ENCODE peak calls at places on chromosomes 7 and 10, in five cellular contexts. L is fibroblast of mammary gland; E is activated CD4-positive, alpha-beta T cell treated with anti-CD3 and anti-CD28 coated beads, Interleukin-2, amount 50 U/mL, for 48 hours; K is dorsolateral prefrontal cortex; G is H54. Q is an unnamed sample.

GRCh38 chr7:157481389-157481788 is 144.6 kb downstream of the DNAJB6 start:
- DNase-seq in K (no peak), L (no peak), E (no peak), G (no peak), Q (no peak)

GRCh38 chr10:3803295-3803883 is 18.4 kb upstream of the KLF6 start:
- DNase-seq in L (peak), G (no peak), K (no peak), E (peak), Q (peak)

GRCh38 chr10:124205432-124205831 is 112.0 kb upstream of the CHST15 start:
- DNase-seq in L (no peak), E (no peak), K (no peak), G (no peak), Q (no peak)

GRCh38 chr10:71349401-71349800 is 30.3 kb downstream of the SLC29A3 start:
- DNase-seq in K (no peak), G (no peak), L (peak), E (no peak), Q (no peak)

GRCh38 chr10:16847644-16848043 is 30.4 kb upstream of the RSU1 start:
- DNase-seq in K (no peak), G (no peak), L (peak), E (no peak), Q (no peak)

GRCh38 chr10:127485153-127485857 is 63.8 kb upstream of the NPS start:
- DNase-seq in G (peak), K (no peak), E (no peak), L (peak), Q (no peak)

GRCh38 chr10:43479275-43479674 is 42.4 kb downstream of the ZNF487 start:
- DNase-seq in G (no peak), E (no peak), K (no peak), L (peak), Q (no peak)

GRCh38 chr10:75234683-75235374 is 928 bp downstream of the COMTD1 start:
- DNase-seq in L (no peak), K (no peak), G (no peak), E (peak), Q (peak)

GRCh38 chr7:69365588-69366241 is 232.6 kb upstream of the AUTS2 start:
- DNase-seq in K (no peak), G (no peak), E (no peak), L (peak), Q (no peak)

GRCh38 chr7:47622946-47623640 is 41.2 kb upstream of the TNS3 start:
- DNase-seq in L (peak), K (no peak), E (no peak), G (no peak), Q (no peak)

GRCh38 chr10:124569623-124570470 is 108.2 kb downstream of the LHPP start:
- DNase-seq in E (no peak), L (no peak), G (no peak), K (no peak), Q (no peak)

GRCh38 chr7:95491634-95492314 is 6.0 kb downstream of the ASB4 start:
- DNase-seq in G (no peak), E (no peak), L (no peak), K (no peak), Q (no peak)

GRCh38 chr10:88076027-88076880 is 212.8 kb downstream of the PTEN start:
- DNase-seq in E (no peak), L (no peak), K (no peak), G (no peak), Q (no peak)

GRCh38 chr10:84172435-84173356 is 905 bp upstream of the GPR15LG start:
- DNase-seq in L (no peak), G (no peak), K (no peak), E (no peak), Q (no peak)

GRCh38 chr7:44093102-44093641 is 10.8 kb upstream of the POLM start:
- DNase-seq in L (no peak), E (no peak), G (no peak), K (no peak), Q (no peak)

GRCh38 chr10:52729259-52730104 is 43.1 kb downstream of the MBL2 start:
- DNase-seq in L (peak), G (peak), E (no peak), K (no peak), Q (peak)

GRCh38 chr10:11668847-11669610 is 57.6 kb upstream of the USP6NL start:
- DNase-seq in G (no peak), K (no peak), E (no peak), L (no peak), Q (no peak)

GRCh38 chr7:106599343-106599698 is 61.6 kb downstream of the CCDC71L start:
- DNase-seq in K (no peak), G (no peak), E (no peak), L (no peak), Q (no peak)

GRCh38 chr7:92725161-92725925 is 111.0 kb downstream of the CDK6 start:
- DNase-seq in K (no peak), G (no peak), L (no peak), E (no peak), Q (no peak)

GRCh38 chr7:28203498-28204240 is 23.1 kb upstream of the JAZF1 start:
- DNase-seq in L (no peak), K (no peak), G (no peak), E (no peak), Q (peak)

GRCh38 chr7:120733143-120733542 is 124.8 kb downstream of the TSPAN12 start:
- DNase-seq in E (no peak), G (peak), L (peak), K (no peak), Q (no peak)

GRCh38 chr10:78162867-78163266 is 129.2 kb downstream of the RPS24 start:
- DNase-seq in L (peak), E (no peak), G (no peak), K (no peak), Q (no peak)

GRCh38 chr10:21092683-21093524 is 195.8 kb upstream of the NEBL start:
- DNase-seq in K (no peak), L (peak), G (no peak), E (no peak), Q (no peak)

GRCh38 chr7:104124469-104124868 is 83.3 kb downstream of the ORC5 start:
- DNase-seq in E (no peak), L (no peak), K (no peak), G (no peak), Q (no peak)

GRCh38 chr10:64814201-64814600 is 1293.0 kb downstream of the REEP3 start:
- DNase-seq in L (no peak), K (no peak), E (no peak), G (no peak), Q (no peak)

GRCh38 chr7:144885453-144885852 is 49.6 kb upstream of the TPK1 start:
- DNase-seq in G (no peak), E (no peak), K (no peak), L (no peak), Q (peak)